ENCODE peak calls at places on chromosomes 7 and 10, in five cellular contexts. One of them, this sample, is unnamed.

GRCh38 chr10:121307411-121307980 is 290.7 kb downstream of the FGFR2 start:
- DNase-seq in foreskin fibroblast: no peak
- DNase-seq in dorsolateral prefrontal cortex: no peak
- DNase-seq in GM06990: no peak
- DNase-seq in progenitor cell of endocrine pancreas: no peak
- DNase-seq in this sample: no peak

GRCh38 chr10:5951721-5952407 is 25.5 kb downstream of the IL15RA start:
- DNase-seq in GM06990: no peak
- DNase-seq in dorsolateral prefrontal cortex: no peak
- DNase-seq in progenitor cell of endocrine pancreas: no peak
- DNase-seq in foreskin fibroblast: no peak
- DNase-seq in this sample: no peak

GRCh38 chr10:79243211-79244067 is 103.8 kb upstream of the PPIF start:
- DNase-seq in GM06990: peak; percentile 81
- DNase-seq in progenitor cell of endocrine pancreas: peak; percentile 61
- DNase-seq in foreskin fibroblast: peak; percentile 66
- DNase-seq in dorsolateral prefrontal cortex: peak; percentile 76
- DNase-seq in this sample: no peak

GRCh38 chr7:26397786-26398435 is 106.2 kb downstream of the SNX10 start:
- DNase-seq in foreskin fibroblast: peak; percentile 21
- DNase-seq in dorsolateral prefrontal cortex: no peak
- DNase-seq in GM06990: no peak
- DNase-seq in progenitor cell of endocrine pancreas: peak; percentile 32
- DNase-seq in this sample: no peak

GRCh38 chr7:29793507-29793906 is 12.8 kb upstream of the WIPF3 start:
- DNase-seq in foreskin fibroblast: no peak
- DNase-seq in dorsolateral prefrontal cortex: no peak
- DNase-seq in progenitor cell of endocrine pancreas: no peak
- DNase-seq in GM06990: no peak
- DNase-seq in this sample: no peak

GRCh38 chr7:17362439-17363095 is 64.1 kb downstream of the AHR start:
- DNase-seq in foreskin fibroblast: peak; percentile 60
- DNase-seq in GM06990: no peak
- DNase-seq in progenitor cell of endocrine pancreas: no peak
- DNase-seq in dorsolateral prefrontal cortex: no peak
- DNase-seq in this sample: no peak

GRCh38 chr10:69506487-69506833 is 55.2 kb downstream of the TSPAN15 start:
- DNase-seq in progenitor cell of endocrine pancreas: no peak
- DNase-seq in dorsolateral prefrontal cortex: no peak
- DNase-seq in foreskin fibroblast: no peak
- DNase-seq in GM06990: no peak
- DNase-seq in this sample: no peak

GRCh38 chr7:21413502-21413901 is 14.4 kb upstream of the SP4 start:
- DNase-seq in foreskin fibroblast: no peak
- DNase-seq in GM06990: no peak
- DNase-seq in dorsolateral prefrontal cortex: no peak
- DNase-seq in progenitor cell of endocrine pancreas: no peak
- DNase-seq in this sample: no peak

GRCh38 chr7:92836489-92837213 is at the start of gene CDK6:
- DNase-seq in GM06990: peak; percentile 78
- DNase-seq in progenitor cell of endocrine pancreas: peak; percentile 38
- DNase-seq in foreskin fibroblast: peak; percentile 90
- DNase-seq in dorsolateral prefrontal cortex: no peak
- DNase-seq in this sample: peak; percentile 30

GRCh38 chr10:86957471-86958108 is at the start of gene MMRN2:
- DNase-seq in GM06990: no peak
- DNase-seq in progenitor cell of endocrine pancreas: no peak
- DNase-seq in foreskin fibroblast: no peak
- DNase-seq in dorsolateral prefrontal cortex: no peak
- DNase-seq in this sample: no peak

GRCh38 chr10:86349474-86349873 is 17.1 kb downstream of the GRID1 start:
- DNase-seq in dorsolateral prefrontal cortex: no peak
- DNase-seq in GM06990: no peak
- DNase-seq in foreskin fibroblast: no peak
- DNase-seq in progenitor cell of endocrine pancreas: peak; percentile 33
- DNase-seq in this sample: no peak

GRCh38 chr7:134016223-134016941 is 110.8 kb upstream of the LRGUK start:
- DNase-seq in dorsolateral prefrontal cortex: no peak
- DNase-seq in progenitor cell of endocrine pancreas: peak; percentile 14
- DNase-seq in GM06990: no peak
- DNase-seq in foreskin fibroblast: peak; percentile 41
- DNase-seq in this sample: no peak

GRCh38 chr7:132061931-132062330 is 505.5 kb upstream of the PODXL start:
- DNase-seq in progenitor cell of endocrine pancreas: no peak
- DNase-seq in GM06990: no peak
- DNase-seq in foreskin fibroblast: peak; percentile 89
- DNase-seq in dorsolateral prefrontal cortex: no peak
- DNase-seq in this sample: no peak

GRCh38 chr7:150927954-150928340 is 50.2 kb downstream of the KCNH2 start:
- DNase-seq in GM06990: no peak
- DNase-seq in foreskin fibroblast: peak; percentile 17
- DNase-seq in progenitor cell of endocrine pancreas: no peak
- DNase-seq in dorsolateral prefrontal cortex: no peak
- DNase-seq in this sample: no peak

GRCh38 chr7:132059141-132059540 is 502.7 kb upstream of the PODXL start:
- DNase-seq in dorsolateral prefrontal cortex: no peak
- DNase-seq in GM06990: no peak
- DNase-seq in progenitor cell of endocrine pancreas: no peak
- DNase-seq in foreskin fibroblast: no peak
- DNase-seq in this sample: no peak

GRCh38 chr7:82481499-82482097 is 38.0 kb upstream of the CACNA2D1 start:
- DNase-seq in GM06990: no peak
- DNase-seq in progenitor cell of endocrine pancreas: no peak
- DNase-seq in foreskin fibroblast: peak; percentile 56
- DNase-seq in dorsolateral prefrontal cortex: no peak
- DNase-seq in this sample: no peak

GRCh38 chr10:97400665-97401454 is at the start of gene RRP12:
- DNase-seq in dorsolateral prefrontal cortex: peak; percentile 42
- DNase-seq in foreskin fibroblast: peak; percentile 98
- DNase-seq in progenitor cell of endocrine pancreas: peak; percentile 42
- DNase-seq in GM06990: peak; percentile 84
- DNase-seq in this sample: peak; percentile 58

GRCh38 chr7:17095001-17095574 is 203.4 kb upstream of the AHR start:
- DNase-seq in progenitor cell of endocrine pancreas: no peak
- DNase-seq in dorsolateral prefrontal cortex: no peak
- DNase-seq in foreskin fibroblast: peak; percentile 90
- DNase-seq in GM06990: no peak
- DNase-seq in this sample: no peak

GRCh38 chr10:96691761-96692160 is 28.6 kb downstream of the PIK3AP1 start:
- DNase-seq in foreskin fibroblast: no peak
- DNase-seq in dorsolateral prefrontal cortex: no peak
- DNase-seq in progenitor cell of endocrine pancreas: no peak
- DNase-seq in GM06990: no peak
- DNase-seq in this sample: no peak

GRCh38 chr7:76514926-76515325 is 4.6 kb downstream of the UPK3B start:
- DNase-seq in progenitor cell of endocrine pancreas: no peak
- DNase-seq in dorsolateral prefrontal cortex: no peak
- DNase-seq in GM06990: no peak
- DNase-seq in foreskin fibroblast: no peak
- DNase-seq in this sample: no peak

GRCh38 chr7:65269150-65269856 is 104.4 kb upstream of the ZNF92 start:
- DNase-seq in progenitor cell of endocrine pancreas: peak; percentile 84
- DNase-seq in foreskin fibroblast: peak; percentile 19
- DNase-seq in dorsolateral prefrontal cortex: no peak
- DNase-seq in GM06990: peak; percentile 81
- DNase-seq in this sample: peak; percentile 38

GRCh38 chr7:104951546-104951945 is 62.5 kb upstream of the KMT2E start:
- DNase-seq in progenitor cell of endocrine pancreas: no peak
- DNase-seq in dorsolateral prefrontal cortex: no peak
- DNase-seq in GM06990: no peak
- DNase-seq in foreskin fibroblast: peak; percentile 64
- DNase-seq in this sample: no peak

GRCh38 chr7:121832347-121832746 is 40.6 kb upstream of the PTPRZ1 start:
- DNase-seq in GM06990: no peak
- DNase-seq in progenitor cell of endocrine pancreas: no peak
- DNase-seq in dorsolateral prefrontal cortex: no peak
- DNase-seq in foreskin fibroblast: no peak
- DNase-seq in this sample: no peak

GRCh38 chr7:87361320-87361719 is 15.9 kb downstream of the CROT start:
- DNase-seq in GM06990: no peak
- DNase-seq in dorsolateral prefrontal cortex: no peak
- DNase-seq in foreskin fibroblast: no peak
- DNase-seq in progenitor cell of endocrine pancreas: no peak
- DNase-seq in this sample: no peak

DNA sequence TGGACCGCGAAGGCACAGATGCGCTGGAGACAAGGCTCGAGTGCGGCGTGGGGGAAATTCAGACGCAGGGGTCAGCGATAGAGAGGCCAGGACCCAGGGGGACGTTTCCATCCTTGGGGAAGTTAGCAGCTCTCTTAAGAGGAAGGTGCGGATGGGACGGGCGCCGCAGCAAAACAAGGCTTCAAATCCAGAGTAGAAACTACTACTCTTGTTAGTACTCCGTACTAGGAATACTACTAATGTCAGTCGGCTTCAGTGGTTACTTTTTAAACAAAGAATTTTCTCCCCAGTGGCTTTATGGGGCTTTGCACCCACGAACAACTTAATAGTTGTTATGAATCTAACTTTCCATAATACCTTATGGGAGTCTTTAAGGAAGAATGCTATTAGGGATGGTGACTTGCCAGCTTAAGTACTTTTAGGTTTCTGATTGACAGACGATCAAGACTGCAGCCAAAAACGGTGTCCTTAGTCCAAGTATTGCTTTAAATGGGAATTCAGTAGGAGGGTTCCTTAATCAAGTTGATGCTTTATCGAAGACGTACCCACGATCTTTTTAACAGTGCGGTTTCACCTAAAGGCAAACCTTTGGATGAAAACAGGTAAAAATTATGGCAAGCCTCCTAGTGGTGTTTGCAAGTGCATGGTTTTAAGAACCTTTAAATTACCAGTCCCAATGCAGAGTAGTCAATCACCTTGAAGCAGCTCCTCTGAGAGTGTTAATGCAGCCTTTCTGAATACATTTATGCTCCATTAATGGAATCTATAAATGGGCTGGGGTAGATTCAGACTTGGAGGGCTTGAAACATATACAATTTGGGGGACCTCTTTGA is 868 bp upstream of the IDE start:
- DNase-seq in foreskin fibroblast: no peak
- DNase-seq in GM06990: no peak
- DNase-seq in dorsolateral prefrontal cortex: no peak
- DNase-seq in progenitor cell of endocrine pancreas: no peak
- DNase-seq in this sample: no peak
- TF ChIP-seq CTCF in foreskin fibroblast: no peak
- TF ChIP-seq CTCF in GM06990: peak; percentile 37
- TF ChIP-seq CTCF in dorsolateral prefrontal cortex: peak; percentile 2
- TF ChIP-seq CTCF in progenitor cell of endocrine pancreas: peak; percentile 3
- TF ChIP-seq CTCF in this sample: no peak

DNA sequence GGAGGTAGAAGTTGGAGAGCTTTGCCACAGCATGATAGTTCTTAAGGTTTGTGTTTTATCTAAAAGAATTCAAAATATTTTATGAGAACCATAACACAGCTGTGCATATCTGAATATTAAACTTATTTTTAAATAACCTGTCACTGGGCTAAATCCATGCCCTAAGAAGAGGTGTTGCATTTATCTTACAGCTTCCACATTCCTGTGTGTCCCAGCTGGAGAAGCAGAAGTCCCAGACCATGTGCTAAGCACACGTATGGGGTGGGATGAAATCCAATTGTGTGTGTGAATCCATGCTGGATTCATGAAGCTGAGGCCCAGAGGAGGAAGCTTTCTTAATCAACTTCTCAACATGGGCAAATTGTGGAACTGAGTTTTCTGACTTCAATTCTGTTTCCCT is 121.5 kb downstream of the PKD1L1 start:
- DNase-seq in progenitor cell of endocrine pancreas: no peak
- DNase-seq in dorsolateral prefrontal cortex: no peak
- DNase-seq in GM06990: no peak
- DNase-seq in foreskin fibroblast: no peak
- DNase-seq in this sample: no peak
- TF ChIP-seq CTCF in progenitor cell of endocrine pancreas: no peak
- TF ChIP-seq CTCF in dorsolateral prefrontal cortex: no peak
- TF ChIP-seq CTCF in GM06990: no peak
- TF ChIP-seq CTCF in foreskin fibroblast: no peak
- TF ChIP-seq CTCF in this sample: no peak

DNA sequence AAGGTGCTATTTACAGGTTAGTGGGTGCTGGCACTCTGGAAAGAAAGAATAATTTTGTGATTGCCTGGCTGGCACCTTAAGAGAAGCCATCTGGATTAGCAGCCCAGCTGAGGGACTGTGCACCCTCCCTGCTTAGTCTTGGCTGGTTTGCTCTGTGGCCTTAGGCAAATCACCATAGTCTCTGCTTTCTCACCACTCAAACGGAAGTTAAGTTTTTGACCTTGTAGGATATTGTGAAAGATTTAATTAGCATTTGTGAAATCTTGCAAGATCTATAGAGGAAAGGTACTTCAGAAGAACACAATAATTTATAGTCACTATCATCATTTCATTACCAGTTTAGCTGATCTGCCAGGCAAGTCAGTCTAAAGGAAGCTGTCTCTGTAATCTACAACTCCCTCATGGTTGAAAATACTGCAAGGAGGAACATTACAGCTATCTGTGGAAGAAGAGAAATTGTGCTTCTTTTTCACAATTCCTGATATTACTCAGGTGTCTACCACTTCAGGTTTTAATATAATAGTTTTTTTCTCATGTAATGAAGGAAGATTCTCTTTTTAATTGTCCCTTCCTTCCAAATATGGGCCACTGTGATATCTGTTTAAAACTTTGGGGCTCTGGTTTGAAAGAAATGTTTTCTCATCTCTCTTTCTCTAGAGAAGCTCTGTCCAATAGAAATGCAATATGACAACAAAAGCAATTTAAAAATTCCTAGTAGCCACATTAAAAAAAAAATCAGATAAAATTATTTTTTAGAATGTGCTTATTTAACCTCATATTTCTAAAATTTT is 219.6 kb downstream of the PTEN start:
- DNase-seq in dorsolateral prefrontal cortex: no peak
- DNase-seq in foreskin fibroblast: no peak
- DNase-seq in GM06990: no peak
- DNase-seq in progenitor cell of endocrine pancreas: no peak
- DNase-seq in this sample: no peak
- TF ChIP-seq CTCF in dorsolateral prefrontal cortex: no peak
- TF ChIP-seq CTCF in foreskin fibroblast: no peak
- TF ChIP-seq CTCF in GM06990: no peak
- TF ChIP-seq CTCF in progenitor cell of endocrine pancreas: no peak
- TF ChIP-seq CTCF in this sample: no peak

DNA sequence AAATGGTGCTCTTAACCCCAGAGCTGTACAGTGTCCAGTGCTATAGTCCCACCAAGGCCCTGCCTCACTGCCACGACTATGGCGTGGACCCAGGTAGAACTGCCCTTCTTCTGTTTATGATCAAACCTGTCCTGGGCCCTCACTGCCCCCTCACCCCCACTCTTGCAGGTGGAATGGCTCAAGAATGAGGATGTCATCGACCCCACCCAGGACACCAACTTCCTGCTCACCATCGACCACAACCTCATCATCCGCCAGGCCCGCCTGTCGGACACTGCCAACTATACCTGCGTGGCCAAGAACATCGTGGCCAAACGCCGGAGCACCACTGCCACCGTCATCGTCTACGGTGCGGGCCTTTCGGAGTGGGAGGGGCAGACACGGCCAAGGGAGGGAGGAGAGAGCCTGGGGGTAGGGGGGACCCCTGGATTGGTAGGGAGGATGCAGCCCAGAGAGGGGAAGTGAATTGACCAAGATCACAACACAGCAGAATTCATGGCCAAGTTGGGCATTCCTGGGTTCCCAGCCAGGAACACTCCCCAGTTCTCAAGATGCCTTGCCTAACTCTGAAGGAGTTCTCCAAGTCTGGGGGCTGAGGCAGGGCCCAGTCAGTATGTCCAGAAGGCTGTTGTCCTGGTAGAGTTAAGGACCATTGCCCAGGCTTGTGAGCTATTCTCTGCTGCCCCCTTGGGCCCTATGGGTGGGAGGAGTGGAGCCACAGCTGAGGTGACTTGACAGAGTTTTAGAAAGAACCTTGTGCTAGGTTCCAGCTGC is 32.4 kb upstream of the SLC29A3 start:
- DNase-seq in dorsolateral prefrontal cortex: no peak
- DNase-seq in progenitor cell of endocrine pancreas: no peak
- DNase-seq in GM06990: no peak
- DNase-seq in foreskin fibroblast: no peak
- DNase-seq in this sample: no peak
- TF ChIP-seq CTCF in dorsolateral prefrontal cortex: no peak
- TF ChIP-seq CTCF in progenitor cell of endocrine pancreas: no peak
- TF ChIP-seq CTCF in GM06990: no peak
- TF ChIP-seq CTCF in foreskin fibroblast: no peak
- TF ChIP-seq CTCF in this sample: no peak

This sample was measured in omental fat pad.